ENCODE peak calls at places on chromosomes 7 and 10, in six cellular contexts. Q, F, N, D, U and O are unnamed samples. For H3K79me2 and H4K20me1, the result is how much of the 10 kb centered on the place peaks cover.

GRCh38 chr10:59006511-59007306 is 169.7 kb upstream of the PHYHIPL start:
- DNase-seq in D (peak), Q (no peak), N (peak), F (no peak), U (no peak), O (peak)

GRCh38 chr7:138871065-138871464 is 73.1 kb upstream of the ATP6V0A4 start:
- DNase-seq in Q (no peak), D (no peak), U (no peak), F (no peak), N (no peak), O (no peak)

GRCh38 chr7:154304231-154304630 is 252.0 kb downstream of the DPP6 start:
- DNase-seq in U (no peak), F (no peak), D (no peak), Q (no peak), N (no peak), O (no peak)

GRCh38 chr10:119104653-119105024 is 726 bp downstream of the DENND10 start:
- DNase-seq in F (peak), N (no peak), D (no peak), Q (peak), U (no peak), O (peak)

GRCh38 chr10:114810926-114811325 is 10.7 kb upstream of the FHIP2A start:
- DNase-seq in N (no peak), U (no peak), F (no peak), D (no peak), Q (no peak), O (no peak)

GRCh38 chr10:70682920-70683600 is 10.8 kb downstream of the ADAMTS14 start:
- DNase-seq in U (no peak), Q (no peak), F (no peak), D (no peak), N (no peak), O (peak)

GRCh38 chr7:100827330-100828226 is at the start of gene EPHB4:
- DNase-seq in U (peak), F (no peak), N (peak), Q (peak), D (peak), O (peak)

GRCh38 chr7:3605222-3605621 is 304.2 kb downstream of the SDK1 start:
- DNase-seq in F (no peak), U (no peak), N (no peak), D (peak), Q (no peak), O (peak)

GRCh38 chr10:124521429-124521871 is 59.8 kb downstream of the LHPP start:
- DNase-seq in U (no peak), N (no peak), F (no peak), D (no peak), Q (no peak), O (no peak)

GRCh38 chr7:133650067-133650466 is 397.2 kb downstream of the EXOC4 start:
- DNase-seq in Q (no peak), U (no peak), N (peak), D (no peak), F (no peak), O (no peak)

GRCh38 chr10:133366751-133367150 is 6.4 kb downstream of the ECHS1 start:
- DNase-seq in F (no peak), U (no peak), D (no peak), Q (no peak), N (no peak), O (no peak)

GRCh38 chr10:69004821-69005220 is 16.2 kb downstream of the KIFBP start:
- DNase-seq in D (peak), N (peak), U (peak), F (peak), Q (peak), O (no peak)

GRCh38 chr7:1894313-1894900 is 224.3 kb downstream of the ELFN1 start:
- DNase-seq in Q (no peak), F (no peak), D (no peak), N (no peak), U (no peak), O (no peak)

GRCh38 chr7:3897430-3898385 is 596.7 kb downstream of the SDK1 start:
- DNase-seq in Q (peak), U (peak), D (peak), F (peak), N (peak), O (peak)

GRCh38 chr7:127776776-127777390 is 124.9 kb downstream of the SND1 start:
- DNase-seq in F (no peak), N (peak), D (no peak), U (no peak), Q (no peak), O (peak)

DNA sequence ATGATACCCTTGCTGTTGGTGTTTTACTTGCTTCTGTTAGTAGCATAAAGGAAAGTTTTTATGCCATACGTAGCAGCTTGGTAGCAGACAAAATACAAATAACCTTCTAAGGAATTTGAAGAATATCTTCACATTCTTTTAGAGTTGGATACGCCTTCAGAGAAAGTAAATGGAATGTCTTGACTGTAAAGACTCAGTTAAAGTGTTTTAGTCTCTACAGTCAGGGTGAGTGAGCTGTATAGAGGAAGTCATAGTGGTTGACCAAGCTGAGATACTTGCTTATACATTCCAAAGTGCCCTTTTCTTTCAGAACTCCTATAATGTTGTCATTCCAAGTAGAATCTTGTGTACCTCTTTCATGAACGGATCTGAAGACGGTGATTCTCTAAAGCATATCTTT is 37.7 kb downstream of the RABGEF1 start:
- DNase-seq in F (no peak), N (peak), Q (no peak), U (no peak), D (no peak), O (no peak)
- H3K79me2 ChIP-seq in F (under half), N (half or more), Q (under half), U (under half), D (under half), O (half or more)

GRCh38 chr7:142833174-142834027 is 21.5 kb upstream of the EPHB6 start:
- DNase-seq in Q (peak), N (peak), D (peak), U (no peak), F (no peak), O (no peak)

GRCh38 chr7:142838461-142839213 is 16.2 kb upstream of the EPHB6 start:
- DNase-seq in N (no peak), D (peak), U (no peak), F (no peak), Q (peak), O (no peak)

GRCh38 chr7:142832452-142832851 is 22.4 kb upstream of the EPHB6 start:
- DNase-seq in N (no peak), F (no peak), Q (no peak), U (no peak), D (peak), O (no peak)

GRCh38 chr7:142835487-142835886 is 19.4 kb upstream of the EPHB6 start:
- DNase-seq in N (no peak), U (no peak), D (peak), Q (no peak), F (no peak), O (no peak)
- H2AFZ ChIP-seq in N (no peak), U (no peak), D (peak), Q (no peak), F (no peak), O (no peak)

DNA sequence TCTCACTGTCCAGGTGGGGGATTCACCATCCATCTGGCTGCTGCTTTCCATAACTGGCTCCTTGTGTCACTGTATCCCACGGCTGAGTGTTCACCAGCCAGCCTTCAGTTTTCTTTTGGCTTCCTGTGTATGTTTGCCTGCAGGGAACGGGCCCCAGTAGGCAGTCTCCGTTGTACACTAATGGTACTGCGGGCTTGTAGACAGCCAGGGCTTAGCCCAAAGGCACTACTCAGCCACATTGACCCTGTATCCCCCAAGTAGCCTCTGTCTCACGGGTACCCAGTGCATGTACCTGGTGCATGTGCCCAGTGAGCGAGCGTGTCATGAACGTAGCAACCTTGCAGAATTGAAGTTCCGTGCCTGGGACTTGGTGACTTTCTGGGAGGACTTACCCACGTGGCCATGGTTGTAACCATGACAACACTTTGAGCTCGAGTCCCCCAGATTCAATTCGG is 6.1 kb downstream of the PFKFB3 start:
- DNase-seq in U (no peak), Q (no peak), D (no peak), F (peak), N (no peak), O (no peak)
- H4K20me1 ChIP-seq in U (under half), Q (under half), D (under half), F (under half), N (under half), O (under half)

DNA sequence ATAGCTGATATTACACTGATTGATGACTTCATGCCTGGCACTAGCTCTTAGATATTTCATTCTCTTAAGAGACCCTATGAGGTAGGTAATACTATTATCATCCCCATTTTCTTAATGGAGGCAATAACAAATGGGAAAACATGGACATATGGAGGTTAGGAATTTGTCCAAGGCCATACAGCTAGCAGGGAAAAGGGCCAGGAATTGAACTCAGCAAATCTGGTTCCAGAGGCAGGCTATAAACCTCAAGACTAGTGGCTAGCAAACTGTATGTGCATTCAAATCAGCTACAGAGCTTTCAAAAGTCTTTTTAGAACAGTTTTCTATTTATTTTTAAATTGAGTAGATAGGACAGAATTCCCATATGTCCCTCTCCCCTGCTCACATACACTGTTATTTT is 16.2 kb downstream of the FAM24B start:
- DNase-seq in N (no peak), U (no peak), Q (no peak), D (no peak), F (no peak), O (no peak)
- H3K79me2 ChIP-seq in N (half or more), U (half or more), Q (under half), D (half or more), F (under half), O (half or more)

DNA sequence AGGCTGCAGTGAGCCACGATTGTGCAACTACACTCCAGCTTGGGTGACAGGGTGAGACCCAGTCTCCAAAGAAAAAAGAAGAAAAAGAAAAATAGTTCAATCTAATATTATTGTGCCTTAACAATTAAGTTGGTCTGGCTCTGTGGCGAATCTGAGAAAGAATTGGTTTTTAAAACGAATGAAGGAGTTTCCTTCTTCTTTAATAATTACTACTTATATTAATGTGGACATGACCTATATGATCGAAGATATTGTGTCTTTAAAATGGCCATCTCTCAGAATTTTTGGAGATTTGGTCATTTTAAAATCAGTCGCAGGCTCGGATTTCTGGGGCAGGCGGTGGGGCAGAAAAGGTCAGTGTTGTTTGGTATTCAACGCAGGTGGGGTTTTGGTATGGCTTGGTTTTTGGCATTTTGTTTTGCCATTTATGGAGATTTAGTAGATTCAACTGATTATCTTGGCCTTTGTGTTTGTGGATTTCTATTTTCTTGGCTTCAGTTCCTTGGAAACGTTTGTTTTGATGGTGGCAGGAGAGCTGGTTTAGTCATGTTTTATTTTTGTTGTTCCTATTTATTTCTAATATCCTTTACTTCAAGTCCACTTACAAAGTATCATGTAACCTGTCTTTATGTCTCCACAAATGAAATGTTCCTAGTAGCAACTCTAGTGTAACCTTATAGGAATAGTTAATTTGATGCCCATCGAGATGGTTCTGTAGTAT is 178.8 kb upstream of the MKLN1 start:
- DNase-seq in U (no peak), Q (no peak), N (no peak), F (no peak), D (no peak), O (no peak)
- H2AFZ ChIP-seq in U (no peak), Q (no peak), N (no peak), F (no peak), D (no peak), O (no peak)

GRCh38 chr10:79072994-79073654 is 4.4 kb downstream of the ZMIZ1 start:
- DNase-seq in D (peak), Q (no peak), U (no peak), N (no peak), F (no peak), O (no peak)
- H4K20me1 ChIP-seq in D (half or more), Q (half or more), U (under half), N (under half), F (under half), O (under half)

GRCh38 chr10:11661441-11661840 is 50.0 kb upstream of the USP6NL start:
- DNase-seq in F (no peak), U (no peak), N (no peak), D (no peak), Q (no peak), O (no peak)

GRCh38 chr10:11658801-11659368 is 47.4 kb upstream of the USP6NL start:
- DNase-seq in D (peak), Q (no peak), F (no peak), U (no peak), N (no peak), O (no peak)

GRCh38 chr10:11667756-11668155 is 56.3 kb upstream of the USP6NL start:
- DNase-seq in D (no peak), F (no peak), U (no peak), Q (no peak), N (no peak), O (no peak)

GRCh38 chr10:11668847-11669610 is 57.6 kb upstream of the USP6NL start:
- DNase-seq in U (no peak), F (no peak), Q (no peak), D (no peak), N (no peak), O (no peak)

GRCh38 chr10:11663763-11664555 is 52.5 kb upstream of the USP6NL start:
- DNase-seq in U (no peak), F (peak), N (no peak), Q (no peak), D (no peak), O (no peak)
- H3K79me2 ChIP-seq in U (under half), F (under half), N (under half), Q (under half), D (under half), O (under half)